ENCODE peak calls at places on chromosomes 3 and 15, in seven cellular contexts. G, A, W, K, Z, R and B are unnamed samples.

GRCh38 chr3:8749316-8749715 is 15.7 kb downstream of the CAV3 start:
- DNase-seq in G (no peak), A (no peak), W (no peak), K (no peak), Z (no peak), R (no peak), B (no peak)

GRCh38 chr3:172156309-172156998 is 117.1 kb downstream of the FNDC3B start:
- DNase-seq in G (no peak), A (peak; percentile 65), W (no peak), K (peak; percentile 72), Z (no peak), R (no peak), B (no peak)

GRCh38 chr3:131694351-131694750 is 191.6 kb upstream of the MRPL3 start:
- DNase-seq in G (no peak), A (no peak), W (no peak), K (no peak), Z (no peak), R (no peak), B (no peak)

GRCh38 chr15:45129651-45130129 is at the start of the genes DUOX1 and DUOXA1:
- DNase-seq in G (no peak), A (peak; percentile 75), W (no peak), K (no peak), Z (no peak), R (no peak), B (no peak)

GRCh38 chr3:121661376-121661775 is 673 bp upstream of the HCLS1 start:
- DNase-seq in G (no peak), A (peak; percentile 26), W (no peak), K (no peak), Z (no peak), R (no peak), B (no peak)

GRCh38 chr3:122247825-122248185 is 64.3 kb downstream of the CASR start:
- DNase-seq in G (no peak), A (no peak), W (no peak), K (no peak), Z (no peak), R (no peak), B (no peak)

GRCh38 chr3:96843505-96844203 is 29.3 kb downstream of the EPHA6 start:
- DNase-seq in G (no peak), A (no peak), W (no peak), K (no peak), Z (no peak), R (no peak), B (no peak)

GRCh38 chr3:64048631-64049061 is 25.4 kb upstream of the PSMD6 start:
- DNase-seq in G (no peak), A (peak; percentile 22), W (no peak), K (peak; percentile 9), Z (no peak), R (no peak), B (no peak)

GRCh38 chr3:170864525-170865208 is 5.3 kb downstream of the RPL22L1 start:
- DNase-seq in G (no peak), A (peak; percentile 18), W (no peak), K (no peak), Z (no peak), R (no peak), B (no peak)

GRCh38 chr3:149443545-149443912 is 31.0 kb upstream of the TM4SF4 start:
- DNase-seq in G (no peak), A (no peak), W (no peak), K (no peak), Z (no peak), R (no peak), B (no peak)

GRCh38 chr15:70605606-70606410 is 157.6 kb downstream of the UACA start:
- DNase-seq in G (no peak), A (peak; percentile 29), W (no peak), K (peak; percentile 75), Z (no peak), R (peak; percentile 35), B (no peak)

GRCh38 chr3:172391592-172392302 is 56.5 kb downstream of the GHSR start:
- DNase-seq in G (no peak), A (no peak), W (no peak), K (no peak), Z (no peak), R (no peak), B (no peak)

GRCh38 chr3:53591646-53592045 is 97.2 kb downstream of the CACNA1D start:
- DNase-seq in G (no peak), A (no peak), W (no peak), K (no peak), Z (no peak), R (no peak), B (no peak)

GRCh38 chr3:65979152-65979551 is 59.6 kb downstream of the MAGI1 start:
- DNase-seq in G (no peak), A (peak; percentile 41), W (no peak), K (no peak), Z (no peak), R (peak; percentile 12), B (no peak)

GRCh38 chr3:16504242-16504641 is 9.3 kb downstream of the RFTN1 start:
- DNase-seq in G (no peak), A (no peak), W (no peak), K (no peak), Z (no peak), R (no peak), B (no peak)

GRCh38 chr15:62977952-62978811 is 64.4 kb upstream of the TPM1 start:
- DNase-seq in G (no peak), A (no peak), W (peak; percentile 70), K (no peak), Z (no peak), R (no peak), B (no peak)

GRCh38 chr15:66673410-66674322 is 28.4 kb upstream of the SMAD6 start:
- DNase-seq in G (no peak), A (peak; percentile 93), W (no peak), K (no peak), Z (peak; percentile 14), R (no peak), B (no peak)

GRCh38 chr15:39248204-39248603 is 332.7 kb upstream of the THBS1 start:
- DNase-seq in G (no peak), A (no peak), W (no peak), K (peak; percentile 75), Z (no peak), R (no peak), B (no peak)

GRCh38 chr3:175410251-175410650 is 551.1 kb downstream of the NAALADL2 start:
- DNase-seq in G (no peak), A (no peak), W (no peak), K (peak; percentile 11), Z (no peak), R (no peak), B (no peak)

GRCh38 chr15:26029146-26029545 is 166.0 kb upstream of the ATP10A start:
- DNase-seq in G (no peak), A (no peak), W (no peak), K (no peak), Z (no peak), R (no peak), B (no peak)

GRCh38 chr15:78461171-78461881 is 23.3 kb downstream of the IREB2 start:
- DNase-seq in G (no peak), A (peak; percentile 57), W (no peak), K (no peak), Z (no peak), R (no peak), B (no peak)

GRCh38 chr3:141421639-141422319 is 53.5 kb downstream of the ZBTB38 start:
- DNase-seq in G (no peak), A (no peak), W (peak; percentile 45), K (no peak), Z (no peak), R (no peak), B (no peak)

GRCh38 chr3:5219216-5219615 is 31.7 kb downstream of the EDEM1 start:
- DNase-seq in G (no peak), A (peak; percentile 30), W (no peak), K (no peak), Z (no peak), R (no peak), B (no peak)

GRCh38 chr3:37492977-37493471 is 318.6 kb upstream of the LRRFIP2 start:
- DNase-seq in G (no peak), A (no peak), W (no peak), K (peak; percentile 14), Z (no peak), R (no peak), B (no peak)

GRCh38 chr15:60859996-60860494 is 369.1 kb downstream of the RORA start:
- DNase-seq in G (no peak), A (no peak), W (no peak), K (no peak), Z (no peak), R (no peak), B (no peak)

GRCh38 chr15:35827156-35827555 is 281.2 kb upstream of the DPH6 start:
- DNase-seq in G (no peak), A (no peak), W (peak; percentile 3), K (no peak), Z (no peak), R (no peak), B (no peak)

GRCh38 chr3:149198611-149199010 is 23.0 kb downstream of the CP start:
- DNase-seq in G (no peak), A (peak; percentile 95), W (peak; percentile 56), K (no peak), Z (no peak), R (no peak), B (peak; percentile 9)

GRCh38 chr3:118401887-118402286 is 632.8 kb downstream of the IGSF11 start:
- DNase-seq in G (no peak), A (no peak), W (no peak), K (no peak), Z (no peak), R (no peak), B (no peak)

GRCh38 chr3:165523801-165524200 is 313.4 kb downstream of the BCHE start:
- DNase-seq in G (no peak), A (no peak), W (no peak), K (no peak), Z (no peak), R (no peak), B (no peak)

GRCh38 chr3:25818335-25818734 is 28.4 kb downstream of the OXSM start:
- DNase-seq in G (no peak), A (no peak), W (no peak), K (no peak), Z (no peak), R (no peak), B (no peak)

GRCh38 chr3:20511863-20512262 is 325.9 kb upstream of the SGO1 start:
- DNase-seq in G (no peak), A (peak; percentile 83), W (peak; percentile 35), K (peak; percentile 2), Z (peak; percentile 51), R (no peak), B (peak; percentile 60)